ENCODE peak calls at places on chromosome 11, in four cellular contexts. C is right cardiac atrium, W is ovary, R is tibial nerve. V is an unnamed sample.

GRCh38 chr11:81342956-81343355 is 1390.7 kb downstream of the FAM181B start:
- DNase-seq in C (no peak), W (no peak), R (no peak), V (no peak)

GRCh38 chr11:112828433-112828832 is 132.8 kb upstream of the NCAM1 start:
- DNase-seq in R (no peak), W (no peak), C (no peak), V (no peak)

GRCh38 chr11:1381793-1382425 is 7.8 kb upstream of the BRSK2 start:
- DNase-seq in W (no peak), R (no peak), C (peak), V (peak)

GRCh38 chr11:44949160-44950035 is 1.3 kb downstream of the TP53I11 start:
- DNase-seq in W (no peak), C (peak), R (no peak), V (peak)

GRCh38 chr11:124884869-124885479 is 12.7 kb downstream of the ROBO4 start:
- DNase-seq in R (no peak), C (peak), W (no peak), V (no peak)

GRCh38 chr11:12324585-12324984 is 52.8 kb upstream of the PARVA start:
- DNase-seq in R (no peak), C (no peak), W (no peak), V (no peak)

GRCh38 chr11:96393753-96394348 is 4.0 kb downstream of the JRKL start:
- DNase-seq in C (no peak), R (no peak), W (no peak), V (no peak)

GRCh38 chr11:78332872-78333271 is 84.7 kb downstream of the GAB2 start:
- DNase-seq in W (no peak), C (no peak), R (no peak), V (no peak)

GRCh38 chr11:95268386-95268785 is 37.4 kb upstream of the SESN3 start:
- DNase-seq in R (no peak), W (no peak), C (no peak), V (no peak)

GRCh38 chr11:6586434-6587359 is 16.7 kb downstream of the RRP8 start:
- DNase-seq in R (no peak), W (no peak), C (peak), V (no peak)

GRCh38 chr11:77418981-77419592 is 54.8 kb downstream of the PAK1 start:
- DNase-seq in W (no peak), C (no peak), R (no peak), V (no peak)

GRCh38 chr11:17564687-17565042 is 17.6 kb downstream of the OTOG start:
- DNase-seq in C (no peak), W (no peak), R (no peak), V (no peak)
- H3K27ac ChIP-seq in C (no peak), W (no peak), R (no peak), V (no peak)

GRCh38 chr11:2833051-2833937 is 52.3 kb downstream of the CDKN1C start:
- DNase-seq in C (peak), W (no peak), R (no peak), V (peak)
- H3K27ac ChIP-seq in C (no peak), W (no peak), R (no peak), V (no peak)

GRCh38 chr11:58926251-58926650 is 13.0 kb upstream of the GLYATL1 start:
- DNase-seq in W (no peak), R (no peak), C (no peak), V (no peak)
- H3K27ac ChIP-seq in W (no peak), R (no peak), C (no peak), V (no peak)

GRCh38 chr11:35458846-35459245 is 39.5 kb upstream of the SLC1A2 start:
- DNase-seq in C (no peak), W (no peak), R (no peak), V (no peak)

DNA sequence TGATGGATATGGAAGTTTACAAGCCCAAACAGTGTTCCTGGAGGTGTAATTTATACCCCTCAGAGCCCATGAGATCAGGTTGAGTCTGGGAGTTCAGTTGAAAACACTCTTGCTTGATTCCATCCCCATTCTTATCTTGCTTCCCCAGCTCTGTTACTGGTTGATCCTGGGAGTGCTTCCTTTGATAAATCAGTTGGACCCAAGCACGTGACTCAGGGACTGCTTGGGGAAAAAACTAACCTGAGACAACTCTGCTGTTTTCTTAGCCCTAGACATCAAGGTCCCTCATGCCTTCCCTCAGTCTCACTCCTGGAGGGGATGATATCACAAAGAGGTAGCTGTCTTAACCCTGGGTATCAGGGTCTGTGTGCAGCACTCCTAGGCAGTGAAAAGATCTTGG is 35.0 kb upstream of the SLC1A2 start:
- DNase-seq in W (no peak), C (no peak), R (no peak), V (no peak)
- H3K27ac ChIP-seq in W (no peak), C (no peak), R (no peak), V (no peak)

DNA sequence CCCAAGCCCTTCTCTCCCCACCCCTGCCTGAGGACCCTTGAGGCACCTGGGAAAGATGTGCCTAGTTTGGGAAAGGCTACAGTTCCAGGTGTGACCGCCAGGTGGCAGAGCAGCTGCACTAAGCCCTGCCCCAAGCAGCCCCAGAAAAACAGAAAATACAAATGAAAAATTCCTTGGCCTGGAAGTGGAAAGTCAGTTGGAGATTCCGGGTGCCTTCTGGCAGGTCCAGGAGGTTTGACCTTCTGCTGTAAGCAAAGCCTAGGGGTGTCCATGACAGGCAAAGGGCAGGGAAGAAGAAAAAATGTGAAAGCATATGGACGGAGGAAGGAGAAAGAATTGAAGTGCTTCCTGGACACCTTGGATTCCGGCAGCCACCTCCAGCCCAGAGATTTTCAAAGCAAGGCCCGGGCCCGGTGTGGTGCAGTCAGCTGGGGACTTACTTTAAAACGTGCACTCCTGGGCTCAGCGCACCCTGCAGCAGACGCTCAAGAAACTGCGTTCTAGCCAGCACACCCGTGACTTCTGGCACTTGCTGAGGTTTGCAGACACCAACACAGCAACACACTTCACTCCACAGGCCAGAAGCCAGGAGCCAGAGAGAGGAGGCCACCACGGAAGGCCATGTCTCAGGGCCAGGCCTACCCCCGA is 37.3 kb upstream of the SLC22A12 start:
- DNase-seq in R (peak), W (peak), C (peak), V (no peak)
- H3K27ac ChIP-seq in R (peak), W (peak), C (peak), V (peak)

GRCh38 chr11:65556470-65557279 is 1.5 kb downstream of the LTBP3 start:
- DNase-seq in C (peak), W (no peak), R (no peak), V (no peak)

GRCh38 chr11:65555693-65556231 is 2.4 kb downstream of the LTBP3 start:
- DNase-seq in C (peak), R (no peak), W (no peak), V (no peak)

GRCh38 chr11:65554057-65554818 is 3.9 kb downstream of the LTBP3 start:
- DNase-seq in R (no peak), W (no peak), C (peak), V (no peak)

GRCh38 chr11:65553301-65554001 is 4.7 kb downstream of the LTBP3 start:
- DNase-seq in C (peak), R (no peak), W (no peak), V (no peak)

DNA sequence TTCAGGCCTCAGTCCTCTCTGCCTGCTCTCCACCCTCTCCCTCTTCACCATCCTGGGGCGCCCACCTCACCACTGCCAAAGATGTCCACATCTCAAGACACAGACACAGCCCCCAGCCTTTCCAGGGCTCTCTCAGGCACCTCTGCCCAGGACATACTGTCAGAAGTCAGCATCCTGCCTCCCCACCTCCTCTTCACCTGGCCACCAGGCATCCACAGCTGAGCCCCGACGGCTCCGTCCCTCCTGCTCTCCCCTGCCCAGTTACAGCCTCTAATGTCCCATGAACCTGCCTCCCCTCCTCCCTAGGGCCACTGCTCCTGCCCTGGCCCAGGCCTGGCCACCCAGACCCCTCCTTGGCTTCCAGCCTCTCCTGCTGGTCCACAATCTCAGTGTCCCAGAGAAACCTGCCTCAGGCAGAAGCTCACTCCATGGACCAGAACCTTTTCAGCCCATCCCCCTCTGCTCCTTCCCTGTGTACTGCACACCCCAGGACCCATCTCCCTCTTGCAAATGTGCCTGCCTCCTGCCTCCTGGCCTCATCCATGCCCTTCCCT is 3.2 kb downstream of the LTBP3 start:
- DNase-seq in W (no peak), C (peak), R (no peak), V (no peak)
- H3K27ac ChIP-seq in W (peak), C (no peak), R (peak), V (no peak)

GRCh38 chr11:47467372-47467771 is 18.4 kb upstream of the RAPSN start:
- DNase-seq in C (no peak), R (no peak), W (no peak), V (no peak)
- H3K27ac ChIP-seq in C (peak), R (peak), W (peak), V (peak)

V was measured in lower lobe of right lung.